ENCODE peak calls at places on chromosomes 12 and 14, in eight cellular contexts. One of them, this sample, is unnamed.

GRCh38 chr14:58820032-58820431 is 182.3 kb downstream of the DACT1 start:
- DNase-seq in astrocyte of the spinal cord: no peak
- DNase-seq in SJCRH30: no peak
- DNase-seq in IMR-90: no peak
- DNase-seq in kidney: no peak
- DNase-seq in aorta: no peak
- DNase-seq in CD8-positive, alpha-beta T cell: no peak
- DNase-seq in osteoblast: no peak
- DNase-seq in this sample: no peak

GRCh38 chr12:49190317-49190716 is 1.4 kb upstream of the TUBA1A start:
- DNase-seq in kidney: no peak
- DNase-seq in aorta: no peak
- DNase-seq in IMR-90: no peak
- DNase-seq in CD8-positive, alpha-beta T cell: no peak
- DNase-seq in osteoblast: no peak
- DNase-seq in astrocyte of the spinal cord: no peak
- DNase-seq in SJCRH30: peak
- DNase-seq in this sample: no peak

GRCh38 chr12:96902076-96902475 is 5.0 kb upstream of the NEDD1 start:
- DNase-seq in CD8-positive, alpha-beta T cell: no peak
- DNase-seq in kidney: no peak
- DNase-seq in osteoblast: no peak
- DNase-seq in astrocyte of the spinal cord: no peak
- DNase-seq in aorta: no peak
- DNase-seq in IMR-90: no peak
- DNase-seq in SJCRH30: no peak
- DNase-seq in this sample: no peak

GRCh38 chr14:103522649-103523582 is at the start of gene CKB:
- DNase-seq in aorta: peak
- DNase-seq in CD8-positive, alpha-beta T cell: no peak
- DNase-seq in kidney: peak
- DNase-seq in astrocyte of the spinal cord: no peak
- DNase-seq in IMR-90: peak
- DNase-seq in osteoblast: peak
- DNase-seq in SJCRH30: peak
- DNase-seq in this sample: no peak

GRCh38 chr12:21073822-21074460 is 57.1 kb upstream of the SLCO1B1 start:
- DNase-seq in kidney: no peak
- DNase-seq in IMR-90: no peak
- DNase-seq in CD8-positive, alpha-beta T cell: no peak
- DNase-seq in SJCRH30: peak
- DNase-seq in aorta: peak
- DNase-seq in astrocyte of the spinal cord: peak
- DNase-seq in osteoblast: no peak
- DNase-seq in this sample: peak

GRCh38 chr12:112419269-112420133 is 754 bp downstream of the PTPN11 start:
- DNase-seq in astrocyte of the spinal cord: peak
- DNase-seq in CD8-positive, alpha-beta T cell: no peak
- DNase-seq in kidney: peak
- DNase-seq in aorta: peak
- DNase-seq in osteoblast: peak
- DNase-seq in SJCRH30: peak
- DNase-seq in IMR-90: peak
- DNase-seq in this sample: peak

GRCh38 chr12:107685360-107686248 is at the start of gene PWP1:
- DNase-seq in CD8-positive, alpha-beta T cell: peak
- DNase-seq in astrocyte of the spinal cord: peak
- DNase-seq in osteoblast: peak
- DNase-seq in IMR-90: peak
- DNase-seq in kidney: peak
- DNase-seq in SJCRH30: peak
- DNase-seq in aorta: peak
- DNase-seq in this sample: peak

GRCh38 chr12:89451876-89452275 is 72.7 kb downstream of the GALNT4 start:
- DNase-seq in astrocyte of the spinal cord: peak
- DNase-seq in osteoblast: peak
- DNase-seq in aorta: peak
- DNase-seq in IMR-90: peak
- DNase-seq in SJCRH30: peak
- DNase-seq in kidney: peak
- DNase-seq in CD8-positive, alpha-beta T cell: no peak
- DNase-seq in this sample: no peak

GRCh38 chr12:185197-185955 is 28.6 kb downstream of the SLC6A12 start:
- DNase-seq in osteoblast: no peak
- DNase-seq in astrocyte of the spinal cord: no peak
- DNase-seq in SJCRH30: no peak
- DNase-seq in aorta: no peak
- DNase-seq in kidney: no peak
- DNase-seq in CD8-positive, alpha-beta T cell: no peak
- DNase-seq in IMR-90: no peak
- DNase-seq in this sample: no peak

GRCh38 chr12:67667276-67668073 is 18.9 kb downstream of the DYRK2 start:
- DNase-seq in kidney: peak
- DNase-seq in SJCRH30: no peak
- DNase-seq in osteoblast: no peak
- DNase-seq in IMR-90: no peak
- DNase-seq in CD8-positive, alpha-beta T cell: no peak
- DNase-seq in aorta: peak
- DNase-seq in astrocyte of the spinal cord: no peak
- DNase-seq in this sample: peak

GRCh38 chr14:44701563-44702263 is 194.6 kb upstream of the FSCB start:
- DNase-seq in aorta: no peak
- DNase-seq in CD8-positive, alpha-beta T cell: no peak
- DNase-seq in IMR-90: peak
- DNase-seq in osteoblast: no peak
- DNase-seq in SJCRH30: peak
- DNase-seq in kidney: no peak
- DNase-seq in astrocyte of the spinal cord: no peak
- DNase-seq in this sample: peak

DNA sequence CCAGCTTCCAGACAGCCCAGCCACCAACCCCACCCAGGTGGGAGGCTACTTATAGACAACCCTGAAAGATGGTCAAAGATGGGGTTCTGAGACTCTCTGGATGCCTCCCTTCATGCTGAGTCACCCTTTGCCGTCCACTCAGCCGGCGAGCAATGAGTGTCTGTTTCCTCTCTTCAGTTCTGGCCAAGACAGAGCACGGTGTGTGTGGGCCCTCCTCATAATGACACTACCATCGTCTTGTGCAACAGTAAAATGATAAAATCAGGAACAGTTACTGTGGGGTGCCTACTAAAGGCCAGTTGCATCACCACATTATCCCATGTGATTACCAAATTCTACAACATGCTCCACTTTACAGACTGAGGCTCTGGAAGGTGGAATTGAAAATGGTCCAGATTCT is 7.0 kb upstream of the BDKRB1 start:
- DNase-seq in aorta: no peak
- DNase-seq in IMR-90: peak
- DNase-seq in osteoblast: peak
- DNase-seq in kidney: no peak
- DNase-seq in CD8-positive, alpha-beta T cell: no peak
- DNase-seq in SJCRH30: no peak
- DNase-seq in astrocyte of the spinal cord: peak
- DNase-seq in this sample: peak
- H3K4me3 ChIP-seq in aorta: no peak
- H3K4me3 ChIP-seq in IMR-90: no peak
- H3K4me3 ChIP-seq in osteoblast: no peak
- H3K4me3 ChIP-seq in kidney: no peak
- H3K4me3 ChIP-seq in CD8-positive, alpha-beta T cell: no peak
- H3K4me3 ChIP-seq in SJCRH30: no peak
- H3K4me3 ChIP-seq in astrocyte of the spinal cord: no peak
- H3K4me3 ChIP-seq in this sample: no peak

GRCh38 chr12:53996886-53997217 is 3.1 kb upstream of the HOXC9 start:
- DNase-seq in aorta: no peak
- DNase-seq in kidney: no peak
- DNase-seq in osteoblast: no peak
- DNase-seq in astrocyte of the spinal cord: no peak
- DNase-seq in SJCRH30: no peak
- DNase-seq in IMR-90: no peak
- DNase-seq in CD8-positive, alpha-beta T cell: no peak
- DNase-seq in this sample: no peak

GRCh38 chr12:53994268-53994690 is 5.7 kb upstream of the HOXC9 start:
- DNase-seq in aorta: no peak
- DNase-seq in osteoblast: peak
- DNase-seq in SJCRH30: no peak
- DNase-seq in IMR-90: no peak
- DNase-seq in CD8-positive, alpha-beta T cell: no peak
- DNase-seq in astrocyte of the spinal cord: no peak
- DNase-seq in kidney: peak
- DNase-seq in this sample: peak

GRCh38 chr12:53996188-53996885 is 3.6 kb upstream of the HOXC9 start:
- DNase-seq in CD8-positive, alpha-beta T cell: no peak
- DNase-seq in osteoblast: peak
- DNase-seq in aorta: no peak
- DNase-seq in SJCRH30: no peak
- DNase-seq in astrocyte of the spinal cord: no peak
- DNase-seq in kidney: no peak
- DNase-seq in IMR-90: no peak
- DNase-seq in this sample: peak

GRCh38 chr12:53994691-53995310 is 5.2 kb upstream of the HOXC9 start:
- DNase-seq in osteoblast: peak
- DNase-seq in kidney: peak
- DNase-seq in astrocyte of the spinal cord: no peak
- DNase-seq in SJCRH30: no peak
- DNase-seq in aorta: no peak
- DNase-seq in CD8-positive, alpha-beta T cell: no peak
- DNase-seq in IMR-90: no peak
- DNase-seq in this sample: peak

GRCh38 chr12:53995311-53996187 is 4.4 kb upstream of the HOXC9 start:
- DNase-seq in CD8-positive, alpha-beta T cell: no peak
- DNase-seq in SJCRH30: peak
- DNase-seq in osteoblast: peak
- DNase-seq in IMR-90: no peak
- DNase-seq in aorta: no peak
- DNase-seq in kidney: peak
- DNase-seq in astrocyte of the spinal cord: no peak
- DNase-seq in this sample: peak
- H3K4me3 ChIP-seq in CD8-positive, alpha-beta T cell: peak
- H3K4me3 ChIP-seq in SJCRH30: peak
- H3K4me3 ChIP-seq in osteoblast: peak
- H3K4me3 ChIP-seq in IMR-90: no peak
- H3K4me3 ChIP-seq in aorta: peak
- H3K4me3 ChIP-seq in kidney: peak
- H3K4me3 ChIP-seq in astrocyte of the spinal cord: peak
- H3K4me3 ChIP-seq in this sample: peak

GRCh38 chr14:55514819-55515470 is 65.1 kb upstream of the KTN1 start:
- DNase-seq in CD8-positive, alpha-beta T cell: no peak
- DNase-seq in SJCRH30: no peak
- DNase-seq in astrocyte of the spinal cord: peak
- DNase-seq in IMR-90: peak
- DNase-seq in osteoblast: peak
- DNase-seq in aorta: no peak
- DNase-seq in kidney: no peak
- DNase-seq in this sample: peak
- H3K4me3 ChIP-seq in CD8-positive, alpha-beta T cell: no peak
- H3K4me3 ChIP-seq in SJCRH30: no peak
- H3K4me3 ChIP-seq in astrocyte of the spinal cord: no peak
- H3K4me3 ChIP-seq in IMR-90: no peak
- H3K4me3 ChIP-seq in osteoblast: peak
- H3K4me3 ChIP-seq in aorta: no peak
- H3K4me3 ChIP-seq in kidney: no peak
- H3K4me3 ChIP-seq in this sample: no peak

GRCh38 chr12:106378788-106379187 is 21.2 kb downstream of the POLR3B start:
- DNase-seq in aorta: no peak
- DNase-seq in astrocyte of the spinal cord: no peak
- DNase-seq in kidney: no peak
- DNase-seq in SJCRH30: no peak
- DNase-seq in CD8-positive, alpha-beta T cell: no peak
- DNase-seq in osteoblast: no peak
- DNase-seq in IMR-90: no peak
- DNase-seq in this sample: no peak
- H3K4me3 ChIP-seq in aorta: no peak
- H3K4me3 ChIP-seq in astrocyte of the spinal cord: no peak
- H3K4me3 ChIP-seq in kidney: no peak
- H3K4me3 ChIP-seq in SJCRH30: no peak
- H3K4me3 ChIP-seq in CD8-positive, alpha-beta T cell: no peak
- H3K4me3 ChIP-seq in osteoblast: no peak
- H3K4me3 ChIP-seq in IMR-90: no peak
- H3K4me3 ChIP-seq in this sample: no peak

GRCh38 chr14:75427126-75427481 is 718 bp upstream of the JDP2 start:
- DNase-seq in aorta: peak
- DNase-seq in CD8-positive, alpha-beta T cell: no peak
- DNase-seq in SJCRH30: no peak
- DNase-seq in osteoblast: no peak
- DNase-seq in kidney: peak
- DNase-seq in astrocyte of the spinal cord: no peak
- DNase-seq in IMR-90: no peak
- DNase-seq in this sample: no peak
- H3K4me3 ChIP-seq in aorta: peak
- H3K4me3 ChIP-seq in CD8-positive, alpha-beta T cell: peak
- H3K4me3 ChIP-seq in SJCRH30: peak
- H3K4me3 ChIP-seq in osteoblast: peak
- H3K4me3 ChIP-seq in kidney: no peak
- H3K4me3 ChIP-seq in astrocyte of the spinal cord: peak
- H3K4me3 ChIP-seq in IMR-90: peak
- H3K4me3 ChIP-seq in this sample: peak

DNA sequence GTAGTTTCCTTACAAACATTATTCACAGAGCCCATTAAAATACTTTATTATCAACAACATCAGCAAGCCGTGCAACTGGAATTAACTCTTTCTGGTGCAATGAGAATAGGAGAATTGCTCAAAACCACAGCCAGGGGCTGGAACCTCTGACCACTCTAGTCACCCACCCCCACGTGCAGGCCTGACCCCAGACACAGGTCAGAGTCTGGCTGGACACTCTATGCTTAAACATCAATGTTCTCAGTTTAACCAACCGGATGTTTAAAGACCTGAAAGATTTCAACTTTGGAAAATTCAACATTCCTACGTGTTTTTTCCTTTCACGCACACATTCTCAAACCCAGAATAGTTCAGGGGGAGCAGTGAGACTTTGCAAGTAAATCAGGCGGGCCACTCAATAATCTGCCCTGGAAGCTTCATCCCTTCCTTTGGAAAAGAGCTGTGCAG is 65.1 kb downstream of the FOXN3 start:
- DNase-seq in CD8-positive, alpha-beta T cell: no peak
- DNase-seq in osteoblast: peak
- DNase-seq in aorta: no peak
- DNase-seq in kidney: no peak
- DNase-seq in astrocyte of the spinal cord: no peak
- DNase-seq in SJCRH30: no peak
- DNase-seq in IMR-90: no peak
- DNase-seq in this sample: no peak
- H3K4me3 ChIP-seq in CD8-positive, alpha-beta T cell: no peak
- H3K4me3 ChIP-seq in osteoblast: no peak
- H3K4me3 ChIP-seq in aorta: no peak
- H3K4me3 ChIP-seq in kidney: no peak
- H3K4me3 ChIP-seq in astrocyte of the spinal cord: no peak
- H3K4me3 ChIP-seq in SJCRH30: no peak
- H3K4me3 ChIP-seq in IMR-90: no peak
- H3K4me3 ChIP-seq in this sample: no peak

DNA sequence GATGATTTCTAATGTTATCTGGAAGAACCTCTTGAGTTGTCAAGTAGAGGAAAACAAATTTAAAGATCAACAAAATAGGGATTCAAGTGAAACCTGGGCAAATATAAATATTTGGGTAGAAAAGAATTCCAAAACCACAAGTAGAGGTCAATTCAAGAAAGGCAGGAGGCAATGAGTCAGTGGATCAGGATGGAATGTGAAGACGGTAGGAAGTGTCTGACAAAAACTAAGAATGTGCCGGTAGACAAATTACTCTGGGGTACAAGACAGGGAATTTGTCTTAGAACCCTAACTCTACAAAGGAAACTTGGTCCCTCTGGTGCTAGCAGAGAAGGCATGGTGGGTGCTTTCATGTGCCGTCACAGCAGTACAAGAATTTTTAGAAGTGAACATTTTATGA is 13.6 kb downstream of the ABCD2 start:
- DNase-seq in osteoblast: no peak
- DNase-seq in SJCRH30: peak
- DNase-seq in CD8-positive, alpha-beta T cell: no peak
- DNase-seq in kidney: no peak
- DNase-seq in IMR-90: no peak
- DNase-seq in astrocyte of the spinal cord: peak
- DNase-seq in aorta: no peak
- DNase-seq in this sample: no peak
- H3K4me3 ChIP-seq in osteoblast: no peak
- H3K4me3 ChIP-seq in SJCRH30: no peak
- H3K4me3 ChIP-seq in CD8-positive, alpha-beta T cell: no peak
- H3K4me3 ChIP-seq in kidney: no peak
- H3K4me3 ChIP-seq in IMR-90: no peak
- H3K4me3 ChIP-seq in astrocyte of the spinal cord: no peak
- H3K4me3 ChIP-seq in aorta: no peak
- H3K4me3 ChIP-seq in this sample: no peak

This sample was measured in MG63.